ENCODE peak calls at places on chromosomes 12 and 14, in five cellular contexts. One of them, this sample, is unnamed.

GRCh38 chr12:6241495-6241894 is 41.3 kb downstream of the CD9 start:
- DNase-seq in mammary epithelial cell: no peak
- DNase-seq in uterus: peak; percentile 55
- DNase-seq in fibroblast of lung: no peak
- DNase-seq in heart left ventricle: peak; percentile 84
- DNase-seq in this sample: peak; percentile 24

GRCh38 chr14:25622752-25623151 is 572.8 kb upstream of the STXBP6 start:
- DNase-seq in uterus: no peak
- DNase-seq in heart left ventricle: no peak
- DNase-seq in fibroblast of lung: no peak
- DNase-seq in mammary epithelial cell: no peak
- DNase-seq in this sample: no peak

GRCh38 chr12:93946542-93947150 is 201.7 kb upstream of the PLXNC1 start:
- DNase-seq in mammary epithelial cell: peak; percentile 66
- DNase-seq in fibroblast of lung: peak; percentile 68
- DNase-seq in heart left ventricle: no peak
- DNase-seq in uterus: no peak
- DNase-seq in this sample: no peak

GRCh38 chr14:55116246-55117030 is 12.6 kb upstream of the LGALS3 start:
- DNase-seq in fibroblast of lung: no peak
- DNase-seq in uterus: no peak
- DNase-seq in heart left ventricle: no peak
- DNase-seq in mammary epithelial cell: no peak
- DNase-seq in this sample: no peak

GRCh38 chr12:108297424-108297823 is 41.7 kb downstream of the CMKLR1 start:
- DNase-seq in uterus: no peak
- DNase-seq in heart left ventricle: no peak
- DNase-seq in fibroblast of lung: no peak
- DNase-seq in mammary epithelial cell: no peak
- DNase-seq in this sample: no peak

GRCh38 chr12:52003591-52003990 is 3.2 kb upstream of the TAMALIN start:
- DNase-seq in fibroblast of lung: no peak
- DNase-seq in heart left ventricle: no peak
- DNase-seq in uterus: no peak
- DNase-seq in mammary epithelial cell: no peak
- DNase-seq in this sample: no peak

GRCh38 chr12:100908501-100908900 is 113.9 kb downstream of the ANO4 start:
- DNase-seq in uterus: no peak
- DNase-seq in fibroblast of lung: peak; percentile 84
- DNase-seq in heart left ventricle: no peak
- DNase-seq in mammary epithelial cell: peak; percentile 70
- DNase-seq in this sample: no peak

GRCh38 chr14:50791201-50791600 is 39.8 kb downstream of the NIN start:
- DNase-seq in heart left ventricle: no peak
- DNase-seq in mammary epithelial cell: no peak
- DNase-seq in fibroblast of lung: no peak
- DNase-seq in uterus: no peak
- DNase-seq in this sample: no peak

GRCh38 chr12:106498056-106498455 is 84.7 kb upstream of the RFX4 start:
- DNase-seq in fibroblast of lung: peak; percentile 29
- DNase-seq in uterus: no peak
- DNase-seq in heart left ventricle: peak; percentile 37
- DNase-seq in mammary epithelial cell: peak; percentile 34
- DNase-seq in this sample: no peak

GRCh38 chr12:6872073-6873048 is 742 bp downstream of the SPSB2 start:
- DNase-seq in uterus: peak; percentile 82
- DNase-seq in fibroblast of lung: peak; percentile 58
- DNase-seq in heart left ventricle: peak; percentile 90
- DNase-seq in mammary epithelial cell: peak; percentile 57
- DNase-seq in this sample: peak; percentile 76

GRCh38 chr14:61561657-61562276 is 133.5 kb upstream of the HIF1A start:
- DNase-seq in fibroblast of lung: peak; percentile 100
- DNase-seq in heart left ventricle: peak; percentile 66
- DNase-seq in mammary epithelial cell: peak; percentile 91
- DNase-seq in uterus: peak; percentile 80
- DNase-seq in this sample: peak; percentile 65

GRCh38 chr12:63916561-63917476 is 72.3 kb downstream of the SRGAP1 start:
- DNase-seq in heart left ventricle: no peak
- DNase-seq in mammary epithelial cell: no peak
- DNase-seq in fibroblast of lung: peak; percentile 61
- DNase-seq in uterus: no peak
- DNase-seq in this sample: no peak

GRCh38 chr12:50764116-50764860 is 387 bp downstream of the ATF1 start:
- DNase-seq in heart left ventricle: no peak
- DNase-seq in uterus: peak; percentile 36
- DNase-seq in mammary epithelial cell: peak; percentile 57
- DNase-seq in fibroblast of lung: peak; percentile 32
- DNase-seq in this sample: peak; percentile 35

GRCh38 chr12:1836854-1837411 is 16.6 kb downstream of the LRTM2 start:
- DNase-seq in uterus: no peak
- DNase-seq in heart left ventricle: no peak
- DNase-seq in mammary epithelial cell: no peak
- DNase-seq in fibroblast of lung: no peak
- DNase-seq in this sample: no peak

GRCh38 chr14:100684154-100684553 is 42.5 kb upstream of the DLK1 start:
- DNase-seq in fibroblast of lung: no peak
- DNase-seq in mammary epithelial cell: no peak
- DNase-seq in heart left ventricle: no peak
- DNase-seq in uterus: no peak
- DNase-seq in this sample: no peak
- H3K27ac ChIP-seq in fibroblast of lung: no peak overlapping the region
- H3K27ac ChIP-seq in mammary epithelial cell: no peak overlapping the region
- H3K27ac ChIP-seq in heart left ventricle: no peak overlapping the region
- H3K27ac ChIP-seq in uterus: no peak overlapping the region
- H3K27ac ChIP-seq in this sample: no peak overlapping the region

GRCh38 chr14:100864206-100864605 is 38.3 kb downstream of the MEG3 start:
- DNase-seq in mammary epithelial cell: no peak
- DNase-seq in fibroblast of lung: no peak
- DNase-seq in heart left ventricle: peak; percentile 2
- DNase-seq in uterus: no peak
- DNase-seq in this sample: no peak
- TF ChIP-seq CTCF in mammary epithelial cell: no peak
- TF ChIP-seq CTCF in fibroblast of lung: no peak
- TF ChIP-seq CTCF in heart left ventricle: no peak
- TF ChIP-seq CTCF in uterus: no peak
- TF ChIP-seq CTCF in this sample: no peak

GRCh38 chr12:65278576-65279386 is at the start of gene MSRB3:
- DNase-seq in uterus: peak; percentile 84
- DNase-seq in heart left ventricle: peak; percentile 90
- DNase-seq in fibroblast of lung: peak; percentile 81
- DNase-seq in mammary epithelial cell: peak; percentile 64
- DNase-seq in this sample: peak; percentile 58
- H3K27ac ChIP-seq in uterus: peak within 1 kb of the TSS; percentile 94
- H3K27ac ChIP-seq in heart left ventricle: peak within 1 kb of the TSS; percentile 98
- H3K27ac ChIP-seq in fibroblast of lung: peak within 1 kb of the TSS; percentile 90
- H3K27ac ChIP-seq in mammary epithelial cell: peak within 1 kb of the TSS; percentile 46
- H3K27ac ChIP-seq in this sample: peak within 1 kb of the TSS; percentile 94

DNA sequence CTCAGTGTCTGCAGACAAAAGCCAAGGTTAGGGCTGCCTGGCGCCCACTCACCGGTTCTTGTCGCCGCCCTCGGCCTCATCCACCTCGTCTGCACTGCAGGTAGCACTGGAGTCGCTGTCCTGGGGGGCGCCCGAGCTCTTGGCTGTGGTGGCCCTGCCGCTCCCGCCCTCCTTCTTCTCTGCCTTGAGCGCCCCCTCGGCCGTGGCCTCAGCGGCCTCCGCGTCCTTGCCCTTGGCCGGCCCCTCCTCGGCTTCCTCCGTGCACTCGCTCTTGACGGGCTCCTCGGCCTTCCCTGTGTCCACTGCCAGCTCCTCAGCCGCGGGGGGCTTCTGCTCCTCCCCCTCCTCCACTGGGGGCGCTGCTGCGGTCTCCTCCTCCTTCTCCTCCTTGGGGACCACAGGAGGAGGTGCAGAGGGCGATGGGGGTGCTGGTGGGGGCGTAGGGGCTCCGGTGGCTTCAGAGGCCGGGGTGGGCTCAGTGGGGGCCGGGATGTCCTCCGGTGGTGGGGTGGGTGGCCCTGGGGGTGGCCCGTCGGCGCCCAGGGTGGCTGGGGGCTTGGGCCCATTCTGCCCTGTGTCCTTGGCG is 77.2 kb downstream of the RFLNA start:
- DNase-seq in mammary epithelial cell: no peak
- DNase-seq in fibroblast of lung: no peak
- DNase-seq in uterus: no peak
- DNase-seq in heart left ventricle: no peak
- DNase-seq in this sample: no peak
- TF ChIP-seq CTCF in mammary epithelial cell: no peak
- TF ChIP-seq CTCF in fibroblast of lung: no peak
- TF ChIP-seq CTCF in uterus: no peak
- TF ChIP-seq CTCF in heart left ventricle: no peak
- TF ChIP-seq CTCF in this sample: no peak

This sample was measured in gastrocnemius medialis.